ENCODE peak calls at places on chromosome 17, in four cellular contexts. J is HepG2, D is HCT116, R is K562. X is an unnamed sample.

GRCh38 chr17:37283414-37283961 is 92.3 kb upstream of the C17orf78 start:
- DNase-seq in J (no peak), R (no peak), D (no peak), X (no peak)

GRCh38 chr17:36089888-36090836 is at the start of gene CCL3:
- DNase-seq in D (no peak), R (no peak), J (no peak), X (no peak)

GRCh38 chr17:70882504-70882903 is 713.2 kb downstream of the KCNJ2 start:
- DNase-seq in D (no peak), R (no peak), J (no peak), X (no peak)

GRCh38 chr17:33964344-33964979 is 290.6 kb upstream of the CCL2 start:
- DNase-seq in R (peak; percentile 65), D (no peak), J (peak; percentile 23), X (no peak)

GRCh38 chr17:74860999-74861553 is 1.4 kb upstream of the GRIN2C start:
- DNase-seq in D (no peak), J (no peak), R (no peak), X (no peak)

GRCh38 chr17:16997514-16998429 is 25.9 kb upstream of the TNFRSF13B start:
- DNase-seq in R (no peak), D (no peak), J (no peak), X (no peak)

GRCh38 chr17:65684631-65685030 is 123.2 kb upstream of the AXIN2 start:
- DNase-seq in R (no peak), J (no peak), D (no peak), X (no peak)

GRCh38 chr17:27762527-27763305 is 37.6 kb downstream of the NOS2 start:
- DNase-seq in R (peak; percentile 62), D (no peak), J (no peak), X (no peak)

GRCh38 chr17:77668518-77668917 is 290.0 kb upstream of the TNRC6C start:
- DNase-seq in R (no peak), J (no peak), D (no peak), X (no peak)

GRCh38 chr17:64418506-64419339 is 28.1 kb upstream of the PECAM1 start:
- DNase-seq in J (peak; percentile 67), D (peak; percentile 71), R (peak; percentile 71), X (no peak)

GRCh38 chr17:46178550-46179198 is 14.6 kb downstream of the KANSL1 start:
- DNase-seq in D (no peak), R (no peak), J (no peak), X (no peak)

GRCh38 chr17:65442250-65442649 is 119.2 kb downstream of the AXIN2 start:
- DNase-seq in D (no peak), J (no peak), R (no peak), X (no peak)

GRCh38 chr17:83161298-83162034 is 82.1 kb downstream of the METRNL start:
- DNase-seq in D (no peak), J (peak; percentile 79), R (no peak), X (no peak)

GRCh38 chr17:34998205-34998604 is 17.9 kb downstream of the LIG3 start:
- DNase-seq in D (peak; percentile 38), R (peak; percentile 80), J (peak; percentile 56), X (no peak)

GRCh38 chr17:2996938-2997670 is 66.3 kb downstream of the OR1D5 start:
- DNase-seq in D (no peak), J (no peak), R (no peak), X (no peak)

GRCh38 chr17:75853410-75853809 is 1.7 kb downstream of the WBP2 start:
- DNase-seq in D (no peak), J (no peak), R (no peak), X (no peak)

GRCh38 chr17:38569701-38570512 is 35.8 kb downstream of the SRCIN1 start:
- DNase-seq in R (no peak), J (no peak), D (no peak), X (no peak)

GRCh38 chr17:34572483-34572882 is 6.9 kb upstream of the TMEM132E start:
- DNase-seq in R (no peak), D (no peak), J (no peak), X (no peak)

GRCh38 chr17:1577186-1577585 is 14.6 kb upstream of the PITPNA start:
- DNase-seq in R (no peak), J (peak; percentile 57), D (no peak), X (no peak)

GRCh38 chr17:56934280-56934679 is 20.4 kb upstream of the TRIM25 start:
- DNase-seq in R (no peak), D (no peak), J (no peak), X (no peak)

GRCh38 chr17:29616300-29617048 is 6.2 kb downstream of the CORO6 start:
- DNase-seq in R (no peak), J (no peak), D (no peak), X (no peak)
- H3K4me3 ChIP-seq in R (no peak overlapping the region), J (peak overlapping the region; percentile 48), D (no peak overlapping the region), X (peak overlapping the region; percentile 54)

GRCh38 chr17:40399185-40399584 is 18.5 kb downstream of the TOP2A start:
- DNase-seq in J (peak; percentile 74), D (peak; percentile 32), R (peak; percentile 66), X (peak; percentile 17)
- TF ChIP-seq TCF7L2 in J (no peak), D (no peak), R (no peak), X (no peak)

DNA sequence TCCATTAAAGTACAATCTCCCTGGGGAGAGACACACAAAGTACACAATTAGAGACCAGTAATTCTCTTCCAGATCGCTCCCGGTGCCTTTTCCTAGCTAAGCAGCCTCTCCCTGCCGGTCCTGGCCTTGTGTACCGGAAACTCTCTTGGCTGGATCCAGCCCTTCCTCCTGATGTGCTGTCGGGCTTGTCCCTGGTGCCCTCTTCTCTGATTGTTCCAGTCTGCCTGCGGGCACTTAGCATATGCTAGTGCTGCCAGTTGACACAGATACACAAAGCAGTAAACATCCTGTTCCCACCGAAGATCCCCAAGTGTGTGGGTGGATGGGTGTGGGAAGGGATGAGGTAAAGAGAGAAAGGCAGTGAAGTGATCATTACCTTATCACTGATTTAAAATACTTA is 9.7 kb downstream of the HS3ST3B1 start:
- DNase-seq in D (no peak), J (no peak), R (no peak), X (no peak)
- H3K4me3 ChIP-seq in D (no peak overlapping the region), J (no peak overlapping the region), R (no peak overlapping the region), X (no peak overlapping the region)

DNA sequence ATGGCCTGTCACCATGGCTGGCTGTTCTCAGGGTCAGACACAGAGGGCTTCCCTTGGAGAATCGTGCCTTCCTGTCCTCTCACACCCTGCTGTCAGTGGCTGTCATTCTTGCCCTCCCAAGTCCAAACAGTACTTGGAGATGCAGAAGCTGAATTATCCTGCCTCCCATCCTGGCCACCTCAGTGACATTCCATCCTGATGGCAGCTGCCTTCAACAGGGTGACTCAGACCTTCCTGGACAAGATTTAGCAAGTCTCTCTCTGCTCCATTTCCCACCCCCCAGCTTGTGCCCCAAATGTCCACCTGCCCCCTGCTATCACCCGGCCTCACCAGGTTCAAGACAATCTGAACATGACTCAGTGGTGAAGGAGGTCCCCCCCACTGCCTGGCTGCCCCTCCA is 4.8 kb upstream of the KRT36 start:
- DNase-seq in D (no peak), R (no peak), J (peak; percentile 13), X (no peak)
- TF ChIP-seq TCF7L2 in D (no peak), R (no peak), J (no peak), X (no peak)

DNA sequence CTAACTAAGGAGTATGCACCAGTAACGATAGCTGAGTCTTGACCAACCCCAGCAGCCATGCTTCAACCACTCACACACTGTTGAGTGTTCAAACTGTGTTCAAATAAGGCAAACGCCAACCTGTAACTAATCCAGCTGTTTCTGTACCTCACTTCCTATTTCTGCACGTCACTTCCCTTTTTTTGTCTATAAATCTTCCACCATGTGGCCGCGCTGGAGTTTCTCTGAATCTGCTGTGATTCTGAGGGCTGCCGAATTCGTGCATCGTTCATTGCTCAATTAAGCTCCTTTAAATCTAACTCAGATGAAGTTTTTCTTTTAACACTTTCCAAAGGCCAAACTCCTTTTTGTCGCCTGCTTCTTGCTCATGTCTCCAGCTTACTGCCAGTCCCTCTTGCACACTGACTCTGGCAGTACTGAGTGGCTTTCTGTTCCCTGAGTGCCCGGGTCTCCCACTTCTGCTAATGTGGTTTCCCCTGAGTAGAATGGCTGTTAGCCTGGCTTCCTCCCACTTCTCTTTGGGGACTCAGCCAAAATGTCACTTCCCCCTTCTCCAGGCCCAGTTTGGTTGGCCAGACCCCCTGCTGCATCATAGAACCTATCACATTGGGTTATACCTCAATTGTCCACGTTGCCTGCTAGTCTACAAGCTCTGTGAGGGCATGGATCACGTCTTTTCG is 304.2 kb downstream of the HS3ST3B1 start:
- DNase-seq in R (no peak), J (no peak), D (no peak), X (no peak)
- H3K4me3 ChIP-seq in R (no peak overlapping the region), J (no peak overlapping the region), D (no peak overlapping the region), X (no peak overlapping the region)

GRCh38 chr17:72512649-72513556 is 392.1 kb downstream of the SOX9 start:
- DNase-seq in D (no peak), R (no peak), J (no peak), X (no peak)

GRCh38 chr17:72514321-72514861 is 393.6 kb downstream of the SOX9 start:
- DNase-seq in R (no peak), J (no peak), D (no peak), X (no peak)

GRCh38 chr17:72515291-72516065 is 394.7 kb downstream of the SOX9 start:
- DNase-seq in R (no peak), D (no peak), J (no peak), X (no peak)

GRCh38 chr17:72516772-72517399 is 396.1 kb downstream of the SOX9 start:
- DNase-seq in D (no peak), R (no peak), J (peak; percentile 72), X (no peak)

DNA sequence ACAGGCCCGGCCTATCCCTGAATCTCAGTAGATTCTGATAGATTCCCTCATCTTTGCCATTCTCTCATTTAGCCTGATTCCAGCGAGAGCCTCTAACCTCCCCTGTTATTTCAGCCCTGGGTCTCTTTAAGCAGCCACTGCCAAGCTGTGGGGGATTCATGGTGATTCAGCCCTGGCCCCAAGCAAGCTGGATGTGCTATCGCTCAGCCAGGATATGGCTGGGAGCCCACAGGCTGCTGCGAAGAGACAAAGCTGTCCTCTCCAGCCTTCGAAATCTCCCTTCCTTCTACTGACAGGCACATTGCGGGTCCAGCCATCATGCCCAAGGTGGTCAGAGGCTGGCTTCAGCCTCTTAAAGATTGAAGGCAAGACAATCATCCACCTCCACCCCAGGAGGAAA is 394.1 kb downstream of the SOX9 start:
- DNase-seq in R (no peak), J (no peak), D (no peak), X (no peak)
- TF ChIP-seq TCF7L2 in R (no peak), J (no peak), D (no peak), X (peak; percentile 18)

DNA sequence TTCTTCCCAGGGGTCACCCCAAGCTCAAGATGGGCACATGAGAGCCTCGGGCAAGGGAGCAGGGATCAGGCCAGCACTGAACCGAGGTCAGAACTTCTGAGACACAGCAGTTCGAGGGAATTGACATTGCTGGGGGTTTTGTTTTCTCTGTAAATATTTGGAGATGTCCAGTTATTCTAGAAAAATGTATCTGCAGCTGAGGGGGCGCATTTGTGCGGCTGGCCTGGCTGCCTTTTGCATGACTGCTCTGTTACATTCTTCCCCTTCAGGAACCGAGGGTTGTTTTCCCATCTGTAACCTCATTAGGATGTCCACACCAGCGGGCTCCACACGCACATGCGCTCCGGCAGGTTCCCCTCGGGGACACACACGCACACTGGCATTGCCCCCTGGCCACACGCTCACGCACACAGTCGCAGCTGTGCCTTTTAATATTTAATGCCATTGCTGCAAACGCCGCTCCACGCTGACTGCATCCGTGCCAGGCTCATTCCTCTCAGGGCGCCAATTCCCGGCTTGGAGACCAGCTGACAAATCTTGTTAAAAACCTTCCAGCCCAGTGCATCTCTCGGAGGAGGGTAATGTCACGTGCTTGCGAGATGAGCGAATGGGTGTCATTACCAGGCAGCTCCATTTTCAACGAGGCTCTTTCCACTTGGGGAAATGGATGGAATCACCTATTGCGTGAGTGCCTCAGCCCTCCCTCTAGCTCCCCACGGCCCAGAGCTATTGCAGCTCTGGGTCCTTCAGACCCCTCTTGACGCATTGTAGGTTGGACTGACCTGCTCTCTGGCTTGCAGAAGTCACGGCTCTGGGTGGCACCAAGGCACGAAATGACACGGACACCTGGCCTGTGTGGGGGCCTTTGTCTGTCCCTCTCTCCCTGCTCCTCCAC is 13.2 kb downstream of the CCR7 start:
- DNase-seq in R (peak; percentile 0), J (peak; percentile 95), D (no peak), X (peak; percentile 48)
- H3K4me3 ChIP-seq in R (no peak overlapping the region), J (no peak overlapping the region), D (no peak overlapping the region), X (no peak overlapping the region)

GRCh38 chr17:51372345-51373004 is 112.1 kb downstream of the UTP18 start:
- DNase-seq in J (peak; percentile 72), D (peak; percentile 98), R (peak; percentile 82), X (no peak)
- TF ChIP-seq TCF7L2 in J (no peak), D (no peak), R (no peak), X (no peak)

X was measured in Panc1.